ENCODE peak calls at places on chromosomes 3 and 15, in ten cellular contexts. One of them, this sample, is unnamed.

GRCh38 chr15:36210426-36210825 is 369.0 kb upstream of the CDIN1 start:
- DNase-seq in AG08396: no peak
- DNase-seq in memory B cell: no peak
- DNase-seq in right cardiac atrium: no peak
- DNase-seq in kidney: no peak
- DNase-seq in stimulated activated naive CD8-positive, alpha-beta T cell treated with anti-CD3 and anti-CD28 coated beads, Interleukin-15, amount 100 ng/mL, for 72 hours: no peak
- DNase-seq in T-cell: no peak
- DNase-seq in stimulated activated CD4-positive, alpha-beta T cell treated with anti-CD3 and anti-CD28 coated beads, Interleukin-4, amount 100 ng/mL, for 48 hours: no peak
- DNase-seq in left colon: no peak
- DNase-seq in Ammon's horn: no peak
- DNase-seq in this sample: no peak

GRCh38 chr15:61243984-61244593 is 15.0 kb upstream of the RORA start:
- DNase-seq in AG08396: no peak
- DNase-seq in memory B cell: no peak
- DNase-seq in right cardiac atrium: no peak
- DNase-seq in kidney: no peak
- DNase-seq in stimulated activated naive CD8-positive, alpha-beta T cell treated with anti-CD3 and anti-CD28 coated beads, Interleukin-15, amount 100 ng/mL, for 72 hours: no peak
- DNase-seq in T-cell: no peak
- DNase-seq in stimulated activated CD4-positive, alpha-beta T cell treated with anti-CD3 and anti-CD28 coated beads, Interleukin-4, amount 100 ng/mL, for 48 hours: no peak
- DNase-seq in left colon: no peak
- DNase-seq in Ammon's horn: no peak
- DNase-seq in this sample: no peak

GRCh38 chr3:16132190-16132589 is 42.3 kb upstream of the GALNT15 start:
- DNase-seq in AG08396: no peak
- DNase-seq in memory B cell: no peak
- DNase-seq in right cardiac atrium: no peak
- DNase-seq in kidney: no peak
- DNase-seq in stimulated activated naive CD8-positive, alpha-beta T cell treated with anti-CD3 and anti-CD28 coated beads, Interleukin-15, amount 100 ng/mL, for 72 hours: no peak
- DNase-seq in T-cell: no peak
- DNase-seq in stimulated activated CD4-positive, alpha-beta T cell treated with anti-CD3 and anti-CD28 coated beads, Interleukin-4, amount 100 ng/mL, for 48 hours: no peak
- DNase-seq in left colon: no peak
- DNase-seq in Ammon's horn: no peak
- DNase-seq in this sample: no peak

GRCh38 chr3:41198526-41198925 is 779 bp upstream of the CTNNB1 start:
- DNase-seq in AG08396: no peak
- DNase-seq in memory B cell: no peak
- DNase-seq in right cardiac atrium: peak
- DNase-seq in kidney: peak
- DNase-seq in stimulated activated naive CD8-positive, alpha-beta T cell treated with anti-CD3 and anti-CD28 coated beads, Interleukin-15, amount 100 ng/mL, for 72 hours: no peak
- DNase-seq in T-cell: no peak
- DNase-seq in stimulated activated CD4-positive, alpha-beta T cell treated with anti-CD3 and anti-CD28 coated beads, Interleukin-4, amount 100 ng/mL, for 48 hours: no peak
- DNase-seq in left colon: peak
- DNase-seq in Ammon's horn: peak
- DNase-seq in this sample: no peak

GRCh38 chr3:146912233-146913015 is 307.3 kb upstream of the PLSCR5 start:
- DNase-seq in AG08396: no peak
- DNase-seq in memory B cell: no peak
- DNase-seq in right cardiac atrium: no peak
- DNase-seq in kidney: no peak
- DNase-seq in stimulated activated naive CD8-positive, alpha-beta T cell treated with anti-CD3 and anti-CD28 coated beads, Interleukin-15, amount 100 ng/mL, for 72 hours: no peak
- DNase-seq in T-cell: no peak
- DNase-seq in stimulated activated CD4-positive, alpha-beta T cell treated with anti-CD3 and anti-CD28 coated beads, Interleukin-4, amount 100 ng/mL, for 48 hours: no peak
- DNase-seq in left colon: no peak
- DNase-seq in Ammon's horn: no peak
- DNase-seq in this sample: no peak

GRCh38 chr3:32951410-32951811 is at the start of gene CCR4:
- DNase-seq in AG08396: no peak
- DNase-seq in memory B cell: no peak
- DNase-seq in right cardiac atrium: no peak
- DNase-seq in kidney: no peak
- DNase-seq in stimulated activated naive CD8-positive, alpha-beta T cell treated with anti-CD3 and anti-CD28 coated beads, Interleukin-15, amount 100 ng/mL, for 72 hours: no peak
- DNase-seq in T-cell: peak
- DNase-seq in stimulated activated CD4-positive, alpha-beta T cell treated with anti-CD3 and anti-CD28 coated beads, Interleukin-4, amount 100 ng/mL, for 48 hours: peak
- DNase-seq in left colon: no peak
- DNase-seq in Ammon's horn: no peak
- DNase-seq in this sample: no peak

GRCh38 chr3:153693207-153693606 is 428.0 kb upstream of the ARHGEF26 start:
- DNase-seq in AG08396: no peak
- DNase-seq in memory B cell: no peak
- DNase-seq in right cardiac atrium: no peak
- DNase-seq in kidney: no peak
- DNase-seq in stimulated activated naive CD8-positive, alpha-beta T cell treated with anti-CD3 and anti-CD28 coated beads, Interleukin-15, amount 100 ng/mL, for 72 hours: no peak
- DNase-seq in T-cell: no peak
- DNase-seq in stimulated activated CD4-positive, alpha-beta T cell treated with anti-CD3 and anti-CD28 coated beads, Interleukin-4, amount 100 ng/mL, for 48 hours: no peak
- DNase-seq in left colon: no peak
- DNase-seq in Ammon's horn: no peak
- DNase-seq in this sample: no peak

GRCh38 chr3:154120903-154121235 is 321 bp upstream of the ARHGEF26 start:
- DNase-seq in AG08396: no peak
- DNase-seq in memory B cell: no peak
- DNase-seq in right cardiac atrium: no peak
- DNase-seq in kidney: no peak
- DNase-seq in stimulated activated naive CD8-positive, alpha-beta T cell treated with anti-CD3 and anti-CD28 coated beads, Interleukin-15, amount 100 ng/mL, for 72 hours: no peak
- DNase-seq in T-cell: no peak
- DNase-seq in stimulated activated CD4-positive, alpha-beta T cell treated with anti-CD3 and anti-CD28 coated beads, Interleukin-4, amount 100 ng/mL, for 48 hours: no peak
- DNase-seq in left colon: no peak
- DNase-seq in Ammon's horn: no peak
- DNase-seq in this sample: peak

GRCh38 chr3:132205609-132206008 is 111.6 kb upstream of the ACP3 start:
- DNase-seq in AG08396: peak
- DNase-seq in memory B cell: no peak
- DNase-seq in right cardiac atrium: no peak
- DNase-seq in kidney: no peak
- DNase-seq in stimulated activated naive CD8-positive, alpha-beta T cell treated with anti-CD3 and anti-CD28 coated beads, Interleukin-15, amount 100 ng/mL, for 72 hours: no peak
- DNase-seq in T-cell: no peak
- DNase-seq in stimulated activated CD4-positive, alpha-beta T cell treated with anti-CD3 and anti-CD28 coated beads, Interleukin-4, amount 100 ng/mL, for 48 hours: no peak
- DNase-seq in left colon: no peak
- DNase-seq in Ammon's horn: no peak
- DNase-seq in this sample: no peak

GRCh38 chr3:34742151-34742550 is 897.2 kb upstream of the ARPP21 start:
- DNase-seq in AG08396: no peak
- DNase-seq in memory B cell: no peak
- DNase-seq in right cardiac atrium: no peak
- DNase-seq in kidney: no peak
- DNase-seq in stimulated activated naive CD8-positive, alpha-beta T cell treated with anti-CD3 and anti-CD28 coated beads, Interleukin-15, amount 100 ng/mL, for 72 hours: no peak
- DNase-seq in T-cell: no peak
- DNase-seq in stimulated activated CD4-positive, alpha-beta T cell treated with anti-CD3 and anti-CD28 coated beads, Interleukin-4, amount 100 ng/mL, for 48 hours: no peak
- DNase-seq in left colon: no peak
- DNase-seq in Ammon's horn: no peak
- DNase-seq in this sample: no peak

GRCh38 chr15:86629957-86630356 is 550.3 kb downstream of the AGBL1 start:
- DNase-seq in AG08396: no peak
- DNase-seq in memory B cell: no peak
- DNase-seq in right cardiac atrium: no peak
- DNase-seq in kidney: no peak
- DNase-seq in stimulated activated naive CD8-positive, alpha-beta T cell treated with anti-CD3 and anti-CD28 coated beads, Interleukin-15, amount 100 ng/mL, for 72 hours: no peak
- DNase-seq in T-cell: no peak
- DNase-seq in stimulated activated CD4-positive, alpha-beta T cell treated with anti-CD3 and anti-CD28 coated beads, Interleukin-4, amount 100 ng/mL, for 48 hours: no peak
- DNase-seq in left colon: no peak
- DNase-seq in Ammon's horn: no peak
- DNase-seq in this sample: no peak

GRCh38 chr3:49591615-49592014 is 37.3 kb downstream of the BSN start:
- DNase-seq in AG08396: no peak
- DNase-seq in memory B cell: no peak
- DNase-seq in right cardiac atrium: no peak
- DNase-seq in kidney: no peak
- DNase-seq in stimulated activated naive CD8-positive, alpha-beta T cell treated with anti-CD3 and anti-CD28 coated beads, Interleukin-15, amount 100 ng/mL, for 72 hours: no peak
- DNase-seq in T-cell: no peak
- DNase-seq in stimulated activated CD4-positive, alpha-beta T cell treated with anti-CD3 and anti-CD28 coated beads, Interleukin-4, amount 100 ng/mL, for 48 hours: no peak
- DNase-seq in left colon: no peak
- DNase-seq in Ammon's horn: no peak
- DNase-seq in this sample: no peak

GRCh38 chr15:79168922-79169322 is 78.3 kb upstream of the RASGRF1 start:
- DNase-seq in AG08396: no peak
- DNase-seq in memory B cell: no peak
- DNase-seq in right cardiac atrium: peak
- DNase-seq in kidney: peak
- DNase-seq in stimulated activated naive CD8-positive, alpha-beta T cell treated with anti-CD3 and anti-CD28 coated beads, Interleukin-15, amount 100 ng/mL, for 72 hours: no peak
- DNase-seq in T-cell: no peak
- DNase-seq in stimulated activated CD4-positive, alpha-beta T cell treated with anti-CD3 and anti-CD28 coated beads, Interleukin-4, amount 100 ng/mL, for 48 hours: no peak
- DNase-seq in left colon: no peak
- DNase-seq in Ammon's horn: peak
- DNase-seq in this sample: no peak

GRCh38 chr3:134065252-134065651 is 35.5 kb upstream of the SLCO2A1 start:
- DNase-seq in AG08396: no peak
- DNase-seq in memory B cell: no peak
- DNase-seq in right cardiac atrium: no peak
- DNase-seq in kidney: no peak
- DNase-seq in stimulated activated naive CD8-positive, alpha-beta T cell treated with anti-CD3 and anti-CD28 coated beads, Interleukin-15, amount 100 ng/mL, for 72 hours: no peak
- DNase-seq in T-cell: no peak
- DNase-seq in stimulated activated CD4-positive, alpha-beta T cell treated with anti-CD3 and anti-CD28 coated beads, Interleukin-4, amount 100 ng/mL, for 48 hours: no peak
- DNase-seq in left colon: no peak
- DNase-seq in Ammon's horn: no peak
- DNase-seq in this sample: no peak

GRCh38 chr3:129994883-129995559 is 20.5 kb downstream of the TRH start:
- DNase-seq in AG08396: no peak
- DNase-seq in memory B cell: no peak
- DNase-seq in right cardiac atrium: no peak
- DNase-seq in kidney: no peak
- DNase-seq in stimulated activated naive CD8-positive, alpha-beta T cell treated with anti-CD3 and anti-CD28 coated beads, Interleukin-15, amount 100 ng/mL, for 72 hours: no peak
- DNase-seq in T-cell: no peak
- DNase-seq in stimulated activated CD4-positive, alpha-beta T cell treated with anti-CD3 and anti-CD28 coated beads, Interleukin-4, amount 100 ng/mL, for 48 hours: no peak
- DNase-seq in left colon: no peak
- DNase-seq in Ammon's horn: peak
- DNase-seq in this sample: no peak

GRCh38 chr3:133532951-133533350 is 40.5 kb upstream of the CDV3 start:
- DNase-seq in AG08396: no peak
- DNase-seq in memory B cell: no peak
- DNase-seq in right cardiac atrium: no peak
- DNase-seq in kidney: no peak
- DNase-seq in stimulated activated naive CD8-positive, alpha-beta T cell treated with anti-CD3 and anti-CD28 coated beads, Interleukin-15, amount 100 ng/mL, for 72 hours: no peak
- DNase-seq in T-cell: no peak
- DNase-seq in stimulated activated CD4-positive, alpha-beta T cell treated with anti-CD3 and anti-CD28 coated beads, Interleukin-4, amount 100 ng/mL, for 48 hours: no peak
- DNase-seq in left colon: no peak
- DNase-seq in Ammon's horn: no peak
- DNase-seq in this sample: no peak

GRCh38 chr3:141111364-141112150 is 60.4 kb downstream of the SPSB4 start:
- DNase-seq in AG08396: no peak
- DNase-seq in memory B cell: no peak
- DNase-seq in right cardiac atrium: no peak
- DNase-seq in kidney: no peak
- DNase-seq in stimulated activated naive CD8-positive, alpha-beta T cell treated with anti-CD3 and anti-CD28 coated beads, Interleukin-15, amount 100 ng/mL, for 72 hours: no peak
- DNase-seq in T-cell: no peak
- DNase-seq in stimulated activated CD4-positive, alpha-beta T cell treated with anti-CD3 and anti-CD28 coated beads, Interleukin-4, amount 100 ng/mL, for 48 hours: no peak
- DNase-seq in left colon: no peak
- DNase-seq in Ammon's horn: no peak
- DNase-seq in this sample: no peak

GRCh38 chr15:88574062-88574461 is 27.6 kb upstream of the DET1 start:
- DNase-seq in AG08396: no peak
- DNase-seq in memory B cell: no peak
- DNase-seq in right cardiac atrium: no peak
- DNase-seq in kidney: no peak
- DNase-seq in stimulated activated naive CD8-positive, alpha-beta T cell treated with anti-CD3 and anti-CD28 coated beads, Interleukin-15, amount 100 ng/mL, for 72 hours: no peak
- DNase-seq in T-cell: no peak
- DNase-seq in stimulated activated CD4-positive, alpha-beta T cell treated with anti-CD3 and anti-CD28 coated beads, Interleukin-4, amount 100 ng/mL, for 48 hours: no peak
- DNase-seq in left colon: no peak
- DNase-seq in Ammon's horn: no peak
- DNase-seq in this sample: no peak

GRCh38 chr3:39639344-39640236 is 169.8 kb upstream of the MYRIP start:
- DNase-seq in AG08396: peak
- DNase-seq in memory B cell: no peak
- DNase-seq in right cardiac atrium: no peak
- DNase-seq in kidney: no peak
- DNase-seq in stimulated activated naive CD8-positive, alpha-beta T cell treated with anti-CD3 and anti-CD28 coated beads, Interleukin-15, amount 100 ng/mL, for 72 hours: no peak
- DNase-seq in T-cell: no peak
- DNase-seq in stimulated activated CD4-positive, alpha-beta T cell treated with anti-CD3 and anti-CD28 coated beads, Interleukin-4, amount 100 ng/mL, for 48 hours: no peak
- DNase-seq in left colon: no peak
- DNase-seq in Ammon's horn: peak
- DNase-seq in this sample: no peak

GRCh38 chr3:123783811-123784210 is 100.3 kb downstream of the MYLK start:
- DNase-seq in AG08396: no peak
- DNase-seq in memory B cell: no peak
- DNase-seq in right cardiac atrium: no peak
- DNase-seq in kidney: no peak
- DNase-seq in stimulated activated naive CD8-positive, alpha-beta T cell treated with anti-CD3 and anti-CD28 coated beads, Interleukin-15, amount 100 ng/mL, for 72 hours: no peak
- DNase-seq in T-cell: no peak
- DNase-seq in stimulated activated CD4-positive, alpha-beta T cell treated with anti-CD3 and anti-CD28 coated beads, Interleukin-4, amount 100 ng/mL, for 48 hours: no peak
- DNase-seq in left colon: no peak
- DNase-seq in Ammon's horn: no peak
- DNase-seq in this sample: no peak

GRCh38 chr15:48722764-48723661 is 77.5 kb upstream of the FBN1 start:
- DNase-seq in AG08396: peak
- DNase-seq in memory B cell: no peak
- DNase-seq in right cardiac atrium: no peak
- DNase-seq in kidney: no peak
- DNase-seq in stimulated activated naive CD8-positive, alpha-beta T cell treated with anti-CD3 and anti-CD28 coated beads, Interleukin-15, amount 100 ng/mL, for 72 hours: no peak
- DNase-seq in T-cell: no peak
- DNase-seq in stimulated activated CD4-positive, alpha-beta T cell treated with anti-CD3 and anti-CD28 coated beads, Interleukin-4, amount 100 ng/mL, for 48 hours: no peak
- DNase-seq in left colon: no peak
- DNase-seq in Ammon's horn: no peak
- DNase-seq in this sample: no peak

GRCh38 chr3:72065872-72066641 is 281.1 kb upstream of the PROK2 start:
- DNase-seq in AG08396: no peak
- DNase-seq in memory B cell: no peak
- DNase-seq in right cardiac atrium: no peak
- DNase-seq in kidney: no peak
- DNase-seq in stimulated activated naive CD8-positive, alpha-beta T cell treated with anti-CD3 and anti-CD28 coated beads, Interleukin-15, amount 100 ng/mL, for 72 hours: no peak
- DNase-seq in T-cell: no peak
- DNase-seq in stimulated activated CD4-positive, alpha-beta T cell treated with anti-CD3 and anti-CD28 coated beads, Interleukin-4, amount 100 ng/mL, for 48 hours: no peak
- DNase-seq in left colon: no peak
- DNase-seq in Ammon's horn: no peak
- DNase-seq in this sample: no peak

GRCh38 chr3:107432013-107432515 is 54.8 kb downstream of the CCDC54 start:
- DNase-seq in AG08396: peak
- DNase-seq in memory B cell: no peak
- DNase-seq in right cardiac atrium: peak
- DNase-seq in kidney: no peak
- DNase-seq in stimulated activated naive CD8-positive, alpha-beta T cell treated with anti-CD3 and anti-CD28 coated beads, Interleukin-15, amount 100 ng/mL, for 72 hours: no peak
- DNase-seq in T-cell: no peak
- DNase-seq in stimulated activated CD4-positive, alpha-beta T cell treated with anti-CD3 and anti-CD28 coated beads, Interleukin-4, amount 100 ng/mL, for 48 hours: no peak
- DNase-seq in left colon: peak
- DNase-seq in Ammon's horn: no peak
- DNase-seq in this sample: no peak

GRCh38 chr3:195268608-195269309 is 2.2 kb downstream of the XXYLT1 start:
- DNase-seq in AG08396: no peak
- DNase-seq in memory B cell: no peak
- DNase-seq in right cardiac atrium: peak
- DNase-seq in kidney: no peak
- DNase-seq in stimulated activated naive CD8-positive, alpha-beta T cell treated with anti-CD3 and anti-CD28 coated beads, Interleukin-15, amount 100 ng/mL, for 72 hours: no peak
- DNase-seq in T-cell: no peak
- DNase-seq in stimulated activated CD4-positive, alpha-beta T cell treated with anti-CD3 and anti-CD28 coated beads, Interleukin-4, amount 100 ng/mL, for 48 hours: no peak
- DNase-seq in left colon: no peak
- DNase-seq in Ammon's horn: no peak
- DNase-seq in this sample: no peak

GRCh38 chr3:127688022-127688415 is 15.3 kb downstream of the ABTB1 start:
- DNase-seq in AG08396: no peak
- DNase-seq in memory B cell: no peak
- DNase-seq in right cardiac atrium: no peak
- DNase-seq in kidney: no peak
- DNase-seq in stimulated activated naive CD8-positive, alpha-beta T cell treated with anti-CD3 and anti-CD28 coated beads, Interleukin-15, amount 100 ng/mL, for 72 hours: no peak
- DNase-seq in T-cell: no peak
- DNase-seq in stimulated activated CD4-positive, alpha-beta T cell treated with anti-CD3 and anti-CD28 coated beads, Interleukin-4, amount 100 ng/mL, for 48 hours: no peak
- DNase-seq in left colon: no peak
- DNase-seq in Ammon's horn: no peak
- DNase-seq in this sample: no peak

GRCh38 chr15:46365612-46366011 is 730.8 kb downstream of the SQOR start:
- DNase-seq in AG08396: peak
- DNase-seq in memory B cell: no peak
- DNase-seq in right cardiac atrium: peak
- DNase-seq in kidney: peak
- DNase-seq in stimulated activated naive CD8-positive, alpha-beta T cell treated with anti-CD3 and anti-CD28 coated beads, Interleukin-15, amount 100 ng/mL, for 72 hours: no peak
- DNase-seq in T-cell: no peak
- DNase-seq in stimulated activated CD4-positive, alpha-beta T cell treated with anti-CD3 and anti-CD28 coated beads, Interleukin-4, amount 100 ng/mL, for 48 hours: no peak
- DNase-seq in left colon: no peak
- DNase-seq in Ammon's horn: peak
- DNase-seq in this sample: no peak

GRCh38 chr3:124258057-124258500 is 266.2 kb upstream of the ROPN1 start:
- DNase-seq in AG08396: no peak
- DNase-seq in memory B cell: no peak
- DNase-seq in right cardiac atrium: peak
- DNase-seq in kidney: peak
- DNase-seq in stimulated activated naive CD8-positive, alpha-beta T cell treated with anti-CD3 and anti-CD28 coated beads, Interleukin-15, amount 100 ng/mL, for 72 hours: no peak
- DNase-seq in T-cell: no peak
- DNase-seq in stimulated activated CD4-positive, alpha-beta T cell treated with anti-CD3 and anti-CD28 coated beads, Interleukin-4, amount 100 ng/mL, for 48 hours: no peak
- DNase-seq in left colon: no peak
- DNase-seq in Ammon's horn: no peak
- DNase-seq in this sample: no peak

GRCh38 chr15:44101944-44102343 is 93.1 kb downstream of the FRMD5 start:
- DNase-seq in AG08396: peak
- DNase-seq in memory B cell: no peak
- DNase-seq in right cardiac atrium: no peak
- DNase-seq in kidney: no peak
- DNase-seq in stimulated activated naive CD8-positive, alpha-beta T cell treated with anti-CD3 and anti-CD28 coated beads, Interleukin-15, amount 100 ng/mL, for 72 hours: no peak
- DNase-seq in T-cell: no peak
- DNase-seq in stimulated activated CD4-positive, alpha-beta T cell treated with anti-CD3 and anti-CD28 coated beads, Interleukin-4, amount 100 ng/mL, for 48 hours: no peak
- DNase-seq in left colon: no peak
- DNase-seq in Ammon's horn: no peak
- DNase-seq in this sample: no peak